ENCODE peak calls at places on chromosomes 6 and 20, in six cellular contexts. One of them, this sample, is unnamed.

GRCh38 chr6:19478273-19478672 is 358.9 kb upstream of the ID4 start:
- DNase-seq in activated T-cell treated with anti-CD3 and anti-CD28 coated beads for 4 hours: no peak
- DNase-seq in ELR: no peak
- DNase-seq in mammary epithelial cell: no peak
- DNase-seq in SJSA1: no peak
- DNase-seq in endothelial cell of umbilical vein: no peak
- DNase-seq in this sample: no peak

GRCh38 chr6:28725890-28726348 is 197.9 kb downstream of the TRIM27 start:
- DNase-seq in ELR: peak; percentile 77
- DNase-seq in activated T-cell treated with anti-CD3 and anti-CD28 coated beads for 4 hours: no peak
- DNase-seq in SJSA1: no peak
- DNase-seq in endothelial cell of umbilical vein: no peak
- DNase-seq in mammary epithelial cell: peak; percentile 71
- DNase-seq in this sample: no peak

GRCh38 chr6:148972481-148972880 is 225.7 kb downstream of the UST start:
- DNase-seq in SJSA1: no peak
- DNase-seq in mammary epithelial cell: peak; percentile 64
- DNase-seq in ELR: no peak
- DNase-seq in activated T-cell treated with anti-CD3 and anti-CD28 coated beads for 4 hours: peak; percentile 29
- DNase-seq in endothelial cell of umbilical vein: peak; percentile 38
- DNase-seq in this sample: peak; percentile 71

GRCh38 chr6:108875161-108875555 is 26.9 kb downstream of the ARMC2 start:
- DNase-seq in endothelial cell of umbilical vein: no peak
- DNase-seq in mammary epithelial cell: no peak
- DNase-seq in SJSA1: no peak
- DNase-seq in activated T-cell treated with anti-CD3 and anti-CD28 coated beads for 4 hours: no peak
- DNase-seq in ELR: no peak
- DNase-seq in this sample: no peak

GRCh38 chr6:15200087-15200486 is 45.8 kb upstream of the JARID2 start:
- DNase-seq in SJSA1: no peak
- DNase-seq in activated T-cell treated with anti-CD3 and anti-CD28 coated beads for 4 hours: no peak
- DNase-seq in endothelial cell of umbilical vein: no peak
- DNase-seq in ELR: no peak
- DNase-seq in mammary epithelial cell: peak; percentile 77
- DNase-seq in this sample: no peak

GRCh38 chr6:121668259-121668658 is 232.8 kb downstream of the GJA1 start:
- DNase-seq in mammary epithelial cell: no peak
- DNase-seq in ELR: peak; percentile 8
- DNase-seq in endothelial cell of umbilical vein: no peak
- DNase-seq in activated T-cell treated with anti-CD3 and anti-CD28 coated beads for 4 hours: no peak
- DNase-seq in SJSA1: no peak
- DNase-seq in this sample: no peak

GRCh38 chr6:77034161-77034560 is 429.1 kb downstream of the HTR1B start:
- DNase-seq in activated T-cell treated with anti-CD3 and anti-CD28 coated beads for 4 hours: no peak
- DNase-seq in endothelial cell of umbilical vein: peak; percentile 49
- DNase-seq in ELR: peak; percentile 97
- DNase-seq in mammary epithelial cell: peak; percentile 83
- DNase-seq in SJSA1: no peak
- DNase-seq in this sample: no peak

GRCh38 chr20:62215020-62215990 is 4.8 kb downstream of the HRH3 start:
- DNase-seq in ELR: no peak
- DNase-seq in activated T-cell treated with anti-CD3 and anti-CD28 coated beads for 4 hours: no peak
- DNase-seq in endothelial cell of umbilical vein: no peak
- DNase-seq in mammary epithelial cell: no peak
- DNase-seq in SJSA1: no peak
- DNase-seq in this sample: no peak

GRCh38 chr6:79946773-79947190 is 571 bp downstream of the ELOVL4 start:
- DNase-seq in SJSA1: no peak
- DNase-seq in activated T-cell treated with anti-CD3 and anti-CD28 coated beads for 4 hours: no peak
- DNase-seq in endothelial cell of umbilical vein: no peak
- DNase-seq in mammary epithelial cell: peak; percentile 26
- DNase-seq in ELR: peak; percentile 51
- DNase-seq in this sample: peak; percentile 25

GRCh38 chr20:46220808-46221207 is 87.5 kb downstream of the CDH22 start:
- DNase-seq in mammary epithelial cell: no peak
- DNase-seq in endothelial cell of umbilical vein: no peak
- DNase-seq in SJSA1: no peak
- DNase-seq in activated T-cell treated with anti-CD3 and anti-CD28 coated beads for 4 hours: no peak
- DNase-seq in ELR: peak; percentile 19
- DNase-seq in this sample: no peak

GRCh38 chr20:10578607-10579006 is 95.2 kb downstream of the JAG1 start:
- DNase-seq in endothelial cell of umbilical vein: peak; percentile 55
- DNase-seq in ELR: peak; percentile 76
- DNase-seq in SJSA1: no peak
- DNase-seq in activated T-cell treated with anti-CD3 and anti-CD28 coated beads for 4 hours: no peak
- DNase-seq in mammary epithelial cell: peak; percentile 90
- DNase-seq in this sample: peak; percentile 51

GRCh38 chr20:32278199-32278643 is 770 bp downstream of the KIF3B start:
- DNase-seq in endothelial cell of umbilical vein: peak; percentile 2
- DNase-seq in activated T-cell treated with anti-CD3 and anti-CD28 coated beads for 4 hours: no peak
- DNase-seq in mammary epithelial cell: no peak
- DNase-seq in ELR: peak; percentile 19
- DNase-seq in SJSA1: no peak
- DNase-seq in this sample: peak; percentile 10

GRCh38 chr6:108002365-108003221 is 44.6 kb upstream of the SEC63 start:
- DNase-seq in endothelial cell of umbilical vein: peak; percentile 26
- DNase-seq in ELR: peak; percentile 42
- DNase-seq in SJSA1: no peak
- DNase-seq in mammary epithelial cell: peak; percentile 83
- DNase-seq in activated T-cell treated with anti-CD3 and anti-CD28 coated beads for 4 hours: no peak
- DNase-seq in this sample: peak; percentile 11

GRCh38 chr6:136745300-136745699 is 47.0 kb downstream of the MAP3K5 start:
- DNase-seq in activated T-cell treated with anti-CD3 and anti-CD28 coated beads for 4 hours: no peak
- DNase-seq in ELR: no peak
- DNase-seq in mammary epithelial cell: no peak
- DNase-seq in endothelial cell of umbilical vein: no peak
- DNase-seq in SJSA1: no peak
- DNase-seq in this sample: no peak

GRCh38 chr6:117449549-117450439 is 24.1 kb upstream of the ROS1 start:
- DNase-seq in mammary epithelial cell: peak; percentile 50
- DNase-seq in activated T-cell treated with anti-CD3 and anti-CD28 coated beads for 4 hours: peak; percentile 54
- DNase-seq in ELR: peak; percentile 88
- DNase-seq in SJSA1: peak; percentile 71
- DNase-seq in endothelial cell of umbilical vein: peak; percentile 84
- DNase-seq in this sample: peak; percentile 87

GRCh38 chr6:155163616-155164015 is 100.2 kb upstream of the CLDN20 start:
- DNase-seq in ELR: no peak
- DNase-seq in endothelial cell of umbilical vein: no peak
- DNase-seq in mammary epithelial cell: no peak
- DNase-seq in activated T-cell treated with anti-CD3 and anti-CD28 coated beads for 4 hours: no peak
- DNase-seq in SJSA1: no peak
- DNase-seq in this sample: no peak

GRCh38 chr6:12587096-12587495 is 129.5 kb upstream of the PHACTR1 start:
- DNase-seq in mammary epithelial cell: no peak
- DNase-seq in ELR: no peak
- DNase-seq in SJSA1: no peak
- DNase-seq in endothelial cell of umbilical vein: no peak
- DNase-seq in activated T-cell treated with anti-CD3 and anti-CD28 coated beads for 4 hours: no peak
- DNase-seq in this sample: no peak

GRCh38 chr6:138004423-138005287 is 102.6 kb downstream of the PERP start:
- DNase-seq in mammary epithelial cell: peak; percentile 48
- DNase-seq in endothelial cell of umbilical vein: peak; percentile 53
- DNase-seq in activated T-cell treated with anti-CD3 and anti-CD28 coated beads for 4 hours: no peak
- DNase-seq in ELR: peak; percentile 50
- DNase-seq in SJSA1: no peak
- DNase-seq in this sample: peak; percentile 64

GRCh38 chr20:45938727-45939438 is 4.4 kb downstream of the PCIF1 start:
- DNase-seq in activated T-cell treated with anti-CD3 and anti-CD28 coated beads for 4 hours: no peak
- DNase-seq in SJSA1: no peak
- DNase-seq in ELR: no peak
- DNase-seq in mammary epithelial cell: no peak
- DNase-seq in endothelial cell of umbilical vein: no peak
- DNase-seq in this sample: no peak

GRCh38 chr20:24986436-24987015 is 6.0 kb downstream of the APMAP start:
- DNase-seq in SJSA1: peak; percentile 15
- DNase-seq in mammary epithelial cell: no peak
- DNase-seq in activated T-cell treated with anti-CD3 and anti-CD28 coated beads for 4 hours: no peak
- DNase-seq in endothelial cell of umbilical vein: no peak
- DNase-seq in ELR: no peak
- DNase-seq in this sample: no peak

This sample was measured in dermis blood vessel endothelial cell.